ENCODE peak calls at places on chromosomes 5 and 9, in six cellular contexts. One of them, this sample, is unnamed.

GRCh38 chr5:22108545-22108944 is 744.6 kb downstream of the CDH12 start:
- DNase-seq in adipocyte: no peak
- DNase-seq in HCT116: no peak
- DNase-seq in fibroblast of lung: no peak
- DNase-seq in MM.1S: no peak
- DNase-seq in GM23248: no peak
- DNase-seq in this sample: no peak

GRCh38 chr5:139747583-139748504 is 47.8 kb upstream of the PSD2 start:
- DNase-seq in adipocyte: peak; percentile 64
- DNase-seq in HCT116: no peak
- DNase-seq in fibroblast of lung: peak; percentile 59
- DNase-seq in MM.1S: no peak
- DNase-seq in GM23248: peak; percentile 86
- DNase-seq in this sample: peak; percentile 76

GRCh38 chr9:76729980-76730737 is 34.1 kb upstream of the PCA3 start:
- DNase-seq in adipocyte: no peak
- DNase-seq in HCT116: no peak
- DNase-seq in fibroblast of lung: no peak
- DNase-seq in MM.1S: no peak
- DNase-seq in GM23248: no peak
- DNase-seq in this sample: no peak

GRCh38 chr9:132556701-132557100 is 25.7 kb upstream of the BARHL1 start:
- DNase-seq in adipocyte: no peak
- DNase-seq in HCT116: no peak
- DNase-seq in fibroblast of lung: no peak
- DNase-seq in MM.1S: no peak
- DNase-seq in GM23248: no peak
- DNase-seq in this sample: no peak

GRCh38 chr9:89405832-89406231 is 87.5 kb downstream of the SECISBP2 start:
- DNase-seq in adipocyte: no peak
- DNase-seq in HCT116: no peak
- DNase-seq in fibroblast of lung: no peak
- DNase-seq in MM.1S: peak; percentile 84
- DNase-seq in GM23248: no peak
- DNase-seq in this sample: peak; percentile 57

GRCh38 chr9:13013976-13014375 is 239.2 kb downstream of the LURAP1L start:
- DNase-seq in adipocyte: peak; percentile 49
- DNase-seq in HCT116: no peak
- DNase-seq in fibroblast of lung: peak; percentile 86
- DNase-seq in MM.1S: no peak
- DNase-seq in GM23248: peak; percentile 41
- DNase-seq in this sample: no peak

GRCh38 chr5:158938181-158938580 is 161.5 kb downstream of the EBF1 start:
- DNase-seq in adipocyte: no peak
- DNase-seq in HCT116: no peak
- DNase-seq in fibroblast of lung: no peak
- DNase-seq in MM.1S: no peak
- DNase-seq in GM23248: no peak
- DNase-seq in this sample: no peak

GRCh38 chr5:126794157-126794828 is 17.4 kb downstream of the LMNB1 start:
- DNase-seq in adipocyte: no peak
- DNase-seq in HCT116: no peak
- DNase-seq in fibroblast of lung: no peak
- DNase-seq in MM.1S: no peak
- DNase-seq in GM23248: no peak
- DNase-seq in this sample: no peak

GRCh38 chr9:27209034-27209433 is 87.9 kb downstream of the EQTN start:
- DNase-seq in adipocyte: no peak
- DNase-seq in HCT116: no peak
- DNase-seq in fibroblast of lung: peak; percentile 12
- DNase-seq in MM.1S: no peak
- DNase-seq in GM23248: no peak
- DNase-seq in this sample: no peak

GRCh38 chr5:112228672-112229071 is 190.4 kb downstream of the EPB41L4A start:
- DNase-seq in adipocyte: peak; percentile 75
- DNase-seq in HCT116: peak; percentile 36
- DNase-seq in fibroblast of lung: peak; percentile 78
- DNase-seq in MM.1S: no peak
- DNase-seq in GM23248: peak; percentile 53
- DNase-seq in this sample: no peak

GRCh38 chr9:76725885-76726284 is 38.4 kb upstream of the PCA3 start:
- DNase-seq in adipocyte: no peak
- DNase-seq in HCT116: no peak
- DNase-seq in fibroblast of lung: no peak
- DNase-seq in MM.1S: no peak
- DNase-seq in GM23248: no peak
- DNase-seq in this sample: no peak

GRCh38 chr5:10307206-10308148 is at the start of gene CMBL:
- DNase-seq in adipocyte: peak; percentile 81
- DNase-seq in HCT116: peak; percentile 46
- DNase-seq in fibroblast of lung: peak; percentile 78
- DNase-seq in MM.1S: peak; percentile 55
- DNase-seq in GM23248: peak; percentile 83
- DNase-seq in this sample: peak; percentile 80

GRCh38 chr9:9970514-9970913 is 642.3 kb downstream of the PTPRD start:
- DNase-seq in adipocyte: no peak
- DNase-seq in HCT116: no peak
- DNase-seq in fibroblast of lung: no peak
- DNase-seq in MM.1S: no peak
- DNase-seq in GM23248: no peak
- DNase-seq in this sample: no peak

GRCh38 chr9:33817327-33818166 is 587 bp downstream of the UBE2R2 start:
- DNase-seq in adipocyte: peak; percentile 72
- DNase-seq in HCT116: no peak
- DNase-seq in fibroblast of lung: peak; percentile 76
- DNase-seq in MM.1S: peak; percentile 50
- DNase-seq in GM23248: peak; percentile 89
- DNase-seq in this sample: peak; percentile 84

GRCh38 chr5:149389552-149390495 is 10.7 kb upstream of the IL17B start:
- DNase-seq in adipocyte: no peak
- DNase-seq in HCT116: no peak
- DNase-seq in fibroblast of lung: no peak
- DNase-seq in MM.1S: no peak
- DNase-seq in GM23248: no peak
- DNase-seq in this sample: no peak

GRCh38 chr5:1316588-1316902 is 21.7 kb upstream of the TERT start:
- DNase-seq in adipocyte: no peak
- DNase-seq in HCT116: no peak
- DNase-seq in fibroblast of lung: no peak
- DNase-seq in MM.1S: no peak
- DNase-seq in GM23248: no peak
- DNase-seq in this sample: no peak

GRCh38 chr9:119091074-119091473 is 278.2 kb downstream of the BRINP1 start:
- DNase-seq in adipocyte: no peak
- DNase-seq in HCT116: no peak
- DNase-seq in fibroblast of lung: no peak
- DNase-seq in MM.1S: no peak
- DNase-seq in GM23248: peak; percentile 33
- DNase-seq in this sample: no peak

GRCh38 chr5:64165500-64166200 is at the start of gene RNF180:
- DNase-seq in adipocyte: peak; percentile 66
- DNase-seq in HCT116: no peak
- DNase-seq in fibroblast of lung: peak; percentile 51
- DNase-seq in MM.1S: peak; percentile 58
- DNase-seq in GM23248: peak; percentile 43
- DNase-seq in this sample: peak; percentile 65

GRCh38 chr5:151298063-151298462 is 5.5 kb downstream of the SLC36A3 start:
- DNase-seq in adipocyte: peak; percentile 79
- DNase-seq in HCT116: peak; percentile 33
- DNase-seq in fibroblast of lung: no peak
- DNase-seq in MM.1S: no peak
- DNase-seq in GM23248: peak; percentile 84
- DNase-seq in this sample: peak; percentile 56

GRCh38 chr5:84239509-84239908 is 145.2 kb downstream of the EDIL3 start:
- DNase-seq in adipocyte: peak; percentile 83
- DNase-seq in HCT116: no peak
- DNase-seq in fibroblast of lung: peak; percentile 73
- DNase-seq in MM.1S: no peak
- DNase-seq in GM23248: peak; percentile 41
- DNase-seq in this sample: no peak

GRCh38 chr5:36696059-36696673 is 89.8 kb downstream of the SLC1A3 start:
- DNase-seq in adipocyte: peak; percentile 76
- DNase-seq in HCT116: peak; percentile 69
- DNase-seq in fibroblast of lung: peak; percentile 59
- DNase-seq in MM.1S: peak; percentile 67
- DNase-seq in GM23248: peak; percentile 79
- DNase-seq in this sample: peak; percentile 59

GRCh38 chr5:138967806-138968448 is 92.8 kb upstream of the LRRTM2 start:
- DNase-seq in adipocyte: no peak
- DNase-seq in HCT116: peak; percentile 18
- DNase-seq in fibroblast of lung: peak; percentile 41
- DNase-seq in MM.1S: no peak
- DNase-seq in GM23248: peak; percentile 57
- DNase-seq in this sample: no peak

GRCh38 chr5:15214010-15214409 is 286.0 kb upstream of the FBXL7 start:
- DNase-seq in adipocyte: no peak
- DNase-seq in HCT116: no peak
- DNase-seq in fibroblast of lung: no peak
- DNase-seq in MM.1S: no peak
- DNase-seq in GM23248: no peak
- DNase-seq in this sample: no peak

GRCh38 chr5:116896001-116896400 is 321.4 kb upstream of the SEMA6A start:
- DNase-seq in adipocyte: no peak
- DNase-seq in HCT116: no peak
- DNase-seq in fibroblast of lung: no peak
- DNase-seq in MM.1S: no peak
- DNase-seq in GM23248: no peak
- DNase-seq in this sample: no peak

GRCh38 chr9:79023134-79023577 is 548.6 kb upstream of the TLE4 start:
- DNase-seq in adipocyte: peak; percentile 78
- DNase-seq in HCT116: peak; percentile 44
- DNase-seq in fibroblast of lung: peak; percentile 98
- DNase-seq in MM.1S: no peak
- DNase-seq in GM23248: peak; percentile 84
- DNase-seq in this sample: no peak

GRCh38 chr9:124197177-124198095 is 60.3 kb upstream of the NEK6 start:
- DNase-seq in adipocyte: no peak
- DNase-seq in HCT116: no peak
- DNase-seq in fibroblast of lung: no peak
- DNase-seq in MM.1S: no peak
- DNase-seq in GM23248: no peak
- DNase-seq in this sample: no peak

GRCh38 chr5:152246401-152246800 is 158.7 kb downstream of the NMUR2 start:
- DNase-seq in adipocyte: peak; percentile 32
- DNase-seq in HCT116: no peak
- DNase-seq in fibroblast of lung: peak; percentile 0
- DNase-seq in MM.1S: peak; percentile 49
- DNase-seq in GM23248: peak; percentile 23
- DNase-seq in this sample: no peak

GRCh38 chr9:110189001-110189400 is 19.0 kb downstream of the C9orf152 start:
- DNase-seq in adipocyte: no peak
- DNase-seq in HCT116: no peak
- DNase-seq in fibroblast of lung: no peak
- DNase-seq in MM.1S: no peak
- DNase-seq in GM23248: no peak
- DNase-seq in this sample: no peak

GRCh38 chr9:34987160-34988040 is 2.1 kb upstream of the DNAJB5 start:
- DNase-seq in adipocyte: no peak
- DNase-seq in HCT116: no peak
- DNase-seq in fibroblast of lung: no peak
- DNase-seq in MM.1S: no peak
- DNase-seq in GM23248: peak; percentile 61
- DNase-seq in this sample: no peak

GRCh38 chr5:10719965-10720364 is 41.1 kb downstream of the DAP start:
- DNase-seq in adipocyte: peak; percentile 45
- DNase-seq in HCT116: peak; percentile 86
- DNase-seq in fibroblast of lung: peak; percentile 96
- DNase-seq in MM.1S: no peak
- DNase-seq in GM23248: peak; percentile 84
- DNase-seq in this sample: no peak

GRCh38 chr5:173834070-173834771 is 53.9 kb upstream of the CPEB4 start:
- DNase-seq in adipocyte: no peak
- DNase-seq in HCT116: no peak
- DNase-seq in fibroblast of lung: peak; percentile 13
- DNase-seq in MM.1S: no peak
- DNase-seq in GM23248: no peak
- DNase-seq in this sample: no peak

GRCh38 chr5:32827981-32828380 is 116.9 kb downstream of the NPR3 start:
- DNase-seq in adipocyte: no peak
- DNase-seq in HCT116: no peak
- DNase-seq in fibroblast of lung: no peak
- DNase-seq in MM.1S: no peak
- DNase-seq in GM23248: peak; percentile 15
- DNase-seq in this sample: no peak

DNA sequence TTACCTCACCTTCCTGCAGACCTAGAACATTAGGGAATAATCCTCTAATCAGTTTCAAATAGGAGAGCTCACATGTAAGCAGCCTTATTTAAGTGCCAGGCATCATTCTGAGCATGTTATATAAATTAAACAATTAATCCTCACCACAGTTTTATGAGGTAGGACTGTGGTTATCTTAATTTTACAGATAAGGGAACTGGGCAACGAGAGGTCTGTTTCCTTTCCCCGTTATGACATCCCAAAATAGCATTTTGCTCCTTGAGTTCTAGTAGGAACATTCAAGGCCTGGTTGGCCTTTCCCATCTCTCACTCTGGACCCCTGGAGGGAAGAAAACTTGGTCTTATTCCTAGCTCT is 19.1 kb upstream of the IFNB1 start:
- DNase-seq in adipocyte: no peak
- DNase-seq in HCT116: no peak
- DNase-seq in fibroblast of lung: no peak
- DNase-seq in MM.1S: no peak
- DNase-seq in GM23248: no peak
- DNase-seq in this sample: no peak
- H3K9ac ChIP-seq in adipocyte: no peak overlapping the region
- H3K9ac ChIP-seq in HCT116: no peak overlapping the region
- H3K9ac ChIP-seq in fibroblast of lung: no peak overlapping the region
- H3K9ac ChIP-seq in MM.1S: peak overlapping the region; percentile 6
- H3K9ac ChIP-seq in GM23248: peak overlapping the region; percentile 34
- H3K9ac ChIP-seq in this sample: no peak overlapping the region

GRCh38 chr9:111917980-111918379 is 21.4 kb downstream of the UGCG start:
- DNase-seq in adipocyte: no peak
- DNase-seq in HCT116: no peak
- DNase-seq in fibroblast of lung: no peak
- DNase-seq in MM.1S: no peak
- DNase-seq in GM23248: no peak
- DNase-seq in this sample: no peak
- H3K9ac ChIP-seq in adipocyte: no peak overlapping the region
- H3K9ac ChIP-seq in HCT116: no peak overlapping the region
- H3K9ac ChIP-seq in fibroblast of lung: no peak overlapping the region
- H3K9ac ChIP-seq in MM.1S: no peak overlapping the region
- H3K9ac ChIP-seq in GM23248: no peak overlapping the region
- H3K9ac ChIP-seq in this sample: no peak overlapping the region

GRCh38 chr5:168830833-168831232 is 251.7 kb upstream of the PANK3 start:
- DNase-seq in adipocyte: no peak
- DNase-seq in HCT116: no peak
- DNase-seq in fibroblast of lung: no peak
- DNase-seq in MM.1S: no peak
- DNase-seq in GM23248: no peak
- DNase-seq in this sample: no peak
- H3K9ac ChIP-seq in adipocyte: no peak overlapping the region
- H3K9ac ChIP-seq in HCT116: no peak overlapping the region
- H3K9ac ChIP-seq in fibroblast of lung: no peak overlapping the region
- H3K9ac ChIP-seq in MM.1S: no peak overlapping the region
- H3K9ac ChIP-seq in GM23248: no peak overlapping the region
- H3K9ac ChIP-seq in this sample: no peak overlapping the region

GRCh38 chr5:73322453-73323076 is 126.0 kb downstream of the FOXD1 start:
- DNase-seq in adipocyte: no peak
- DNase-seq in HCT116: no peak
- DNase-seq in fibroblast of lung: no peak
- DNase-seq in MM.1S: no peak
- DNase-seq in GM23248: no peak
- DNase-seq in this sample: no peak
- H3K9ac ChIP-seq in adipocyte: no peak overlapping the region
- H3K9ac ChIP-seq in HCT116: peak overlapping the region; percentile 23
- H3K9ac ChIP-seq in fibroblast of lung: no peak overlapping the region
- H3K9ac ChIP-seq in MM.1S: no peak overlapping the region
- H3K9ac ChIP-seq in GM23248: peak overlapping the region; percentile 21
- H3K9ac ChIP-seq in this sample: peak overlapping the region; percentile 68

GRCh38 chr9:128788445-128788844 is 1.4 kb downstream of the TBC1D13 start:
- DNase-seq in adipocyte: no peak
- DNase-seq in HCT116: no peak
- DNase-seq in fibroblast of lung: no peak
- DNase-seq in MM.1S: no peak
- DNase-seq in GM23248: no peak
- DNase-seq in this sample: no peak
- H3K9ac ChIP-seq in adipocyte: peak overlapping the region; percentile 97
- H3K9ac ChIP-seq in HCT116: peak overlapping the region; percentile 73
- H3K9ac ChIP-seq in fibroblast of lung: no peak overlapping the region
- H3K9ac ChIP-seq in MM.1S: no peak overlapping the region
- H3K9ac ChIP-seq in GM23248: peak overlapping the region; percentile 86
- H3K9ac ChIP-seq in this sample: peak overlapping the region; percentile 75

This sample was measured in SK-N-SH.